ENCODE peak calls at places on chromosomes 4 and X, in ten cellular contexts. U, R, H, N, V, B, P, Q, O and L are unnamed samples.

GRCh38 chrX:37871626-37872302 is 24.4 kb upstream of the DYNLT3 start:
- DNase-seq in U (no peak), R (no peak), H (peak; percentile 90), N (no peak), V (peak; percentile 93), B (no peak), P (no peak), Q (peak; percentile 11), O (no peak), L (peak; percentile 87)

GRCh38 chr4:41963105-41963504 is 18.5 kb upstream of the DCAF4L1 start:
- DNase-seq in U (no peak), R (no peak), H (peak; percentile 30), N (no peak), V (peak; percentile 10), B (no peak), P (no peak), Q (no peak), O (no peak), L (peak; percentile 31)

GRCh38 chr4:146132445-146132844 is 43.1 kb upstream of the LSM6 start:
- DNase-seq in U (no peak), R (no peak), H (no peak), N (no peak), V (no peak), B (no peak), P (no peak), Q (no peak), O (no peak), L (no peak)

GRCh38 chr4:181157647-181158046 is 1085.6 kb upstream of the TENM3 start:
- DNase-seq in U (no peak), R (no peak), H (no peak), N (no peak), V (no peak), B (no peak), P (no peak), Q (no peak), O (no peak), L (no peak)

GRCh38 chr4:79178770-79179169 is 147.1 kb downstream of the NAA11 start:
- DNase-seq in U (no peak), R (no peak), H (no peak), N (no peak), V (no peak), B (no peak), P (no peak), Q (peak; percentile 15), O (no peak), L (no peak)

GRCh38 chr4:81682492-81682891 is 210.8 kb upstream of the RASGEF1B start:
- DNase-seq in U (no peak), R (peak; percentile 55), H (no peak), N (no peak), V (no peak), B (no peak), P (no peak), Q (no peak), O (no peak), L (no peak)

GRCh38 chrX:70001708-70002341 is 47.9 kb downstream of the AWAT2 start:
- DNase-seq in U (no peak), R (no peak), H (no peak), N (no peak), V (no peak), B (no peak), P (no peak), Q (no peak), O (no peak), L (no peak)

GRCh38 chr4:186770446-186771175 is 47.0 kb upstream of the FAT1 start:
- DNase-seq in U (no peak), R (no peak), H (peak; percentile 48), N (no peak), V (peak; percentile 82), B (no peak), P (no peak), Q (no peak), O (no peak), L (no peak)

GRCh38 chrX:16484338-16484737 is 165.6 kb upstream of the S100G start:
- DNase-seq in U (peak; percentile 41), R (no peak), H (peak; percentile 92), N (no peak), V (peak; percentile 97), B (no peak), P (no peak), Q (no peak), O (no peak), L (peak; percentile 80)

GRCh38 chrX:38664285-38664684 is 102.9 kb downstream of the TSPAN7 start:
- DNase-seq in U (no peak), R (peak; percentile 62), H (peak; percentile 22), N (no peak), V (peak; percentile 43), B (peak; percentile 20), P (no peak), Q (no peak), O (peak; percentile 20), L (no peak)

GRCh38 chr4:80197601-80198444 is 520 bp downstream of the PRDM8 start:
- DNase-seq in U (no peak), R (peak; percentile 79), H (no peak), N (no peak), V (no peak), B (no peak), P (no peak), Q (no peak), O (peak; percentile 52), L (peak; percentile 81)

GRCh38 chrX:1673337-1673736 is 58.5 kb downstream of the ASMT start:
- DNase-seq in U (no peak), R (peak; percentile 76), H (no peak), N (no peak), V (no peak), B (peak; percentile 41), P (no peak), Q (no peak), O (peak; percentile 33), L (peak; percentile 57)

GRCh38 chr4:62640296-62640695 is 1440.2 kb downstream of the ADGRL3 start:
- DNase-seq in U (no peak), R (no peak), H (peak; percentile 19), N (no peak), V (no peak), B (no peak), P (no peak), Q (no peak), O (no peak), L (peak; percentile 25)

GRCh38 chrX:136057567-136057966 is 72.3 kb downstream of the SLC9A6 start:
- DNase-seq in U (no peak), R (no peak), H (no peak), N (no peak), V (no peak), B (no peak), P (no peak), Q (no peak), O (no peak), L (no peak)

GRCh38 chr4:168183717-168184571 is 91.6 kb downstream of the ANXA10 start:
- DNase-seq in U (no peak), R (no peak), H (peak; percentile 55), N (no peak), V (peak; percentile 59), B (no peak), P (no peak), Q (no peak), O (no peak), L (peak; percentile 44)
- TF ChIP-seq CTCF in U (peak; percentile 49), R (peak; percentile 80), H (peak; percentile 48), N (peak; percentile 60), V (peak; percentile 66), B (peak; percentile 79), P (peak; percentile 10), Q (peak; percentile 68), O (peak; percentile 73), L (peak; percentile 69)

GRCh38 chr4:2486981-2487380 is 18.1 kb downstream of the RNF4 start:
- DNase-seq in U (no peak), R (no peak), H (no peak), N (no peak), V (no peak), B (no peak), P (no peak), Q (no peak), O (no peak), L (peak; percentile 55)

GRCh38 chr4:2489081-2489805 is 20.3 kb downstream of the RNF4 start:
- DNase-seq in U (no peak), R (peak; percentile 70), H (no peak), N (no peak), V (no peak), B (no peak), P (no peak), Q (no peak), O (no peak), L (peak; percentile 48)

GRCh38 chr4:2492970-2493369 is 24.1 kb downstream of the RNF4 start:
- DNase-seq in U (no peak), R (no peak), H (no peak), N (no peak), V (no peak), B (no peak), P (no peak), Q (no peak), O (no peak), L (no peak)

GRCh38 chr4:2487632-2488031 is 18.7 kb downstream of the RNF4 start:
- DNase-seq in U (no peak), R (no peak), H (no peak), N (no peak), V (no peak), B (no peak), P (no peak), Q (no peak), O (no peak), L (no peak)

DNA sequence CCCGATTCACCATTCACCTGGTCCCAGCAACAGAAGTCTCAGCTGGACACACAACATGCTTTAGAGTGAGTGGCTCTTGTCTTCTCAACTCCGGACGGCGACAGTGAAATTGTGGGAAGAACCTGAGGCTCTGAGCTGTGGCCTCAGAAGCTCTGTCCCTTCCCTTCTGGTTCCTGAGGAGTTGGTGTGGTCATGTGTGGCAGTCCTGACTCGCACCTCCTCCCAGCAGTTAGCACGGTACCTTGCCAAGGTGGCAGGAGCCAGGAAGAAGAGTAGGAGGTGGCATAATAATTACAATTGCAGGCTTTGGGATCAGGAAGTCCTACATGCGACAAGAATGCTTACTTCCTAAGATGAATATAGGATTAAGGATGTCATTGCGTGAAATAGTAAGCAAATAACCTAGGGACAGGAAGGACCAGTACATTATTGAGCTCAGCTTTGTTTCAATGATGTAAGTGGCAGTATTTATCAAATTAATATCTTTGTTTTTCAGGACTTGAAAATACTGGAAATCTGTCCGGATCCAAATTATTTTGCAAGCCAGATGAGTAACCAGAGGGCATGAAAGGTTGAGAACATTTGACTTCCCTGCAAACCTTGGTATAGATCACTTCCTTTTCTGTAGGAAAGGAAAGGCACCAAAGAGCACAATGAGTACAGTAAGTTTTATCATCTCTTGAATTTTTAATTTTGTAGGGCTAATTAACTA is 21.1 kb downstream of the RNF4 start:
- DNase-seq in U (no peak), R (no peak), H (no peak), N (no peak), V (no peak), B (no peak), P (no peak), Q (no peak), O (no peak), L (peak; percentile 39)
- TF ChIP-seq CTCF in U (no peak), R (no peak), H (no peak), N (no peak), V (no peak), B (no peak), P (no peak), Q (no peak), O (no peak), L (no peak)

GRCh38 chrX:119539872-119540271 is 25.3 kb downstream of the STEEP1 start:
- DNase-seq in U (no peak), R (peak; percentile 49), H (no peak), N (no peak), V (no peak), B (no peak), P (no peak), Q (no peak), O (no peak), L (no peak)
- TF ChIP-seq CTCF in U (no peak), R (peak; percentile 55), H (peak; percentile 14), N (no peak), V (no peak), B (no peak), P (no peak), Q (no peak), O (no peak), L (peak; percentile 11)

GRCh38 chrX:8755116-8755515 is 23.2 kb upstream of the ANOS1 start:
- DNase-seq in U (no peak), R (peak; percentile 70), H (no peak), N (no peak), V (no peak), B (no peak), P (no peak), Q (no peak), O (no peak), L (no peak)
- TF ChIP-seq CTCF in U (no peak), R (peak; percentile 78), H (peak; percentile 16), N (no peak), V (no peak), B (peak; percentile 34), P (no peak), Q (no peak), O (peak; percentile 27), L (peak; percentile 24)